ENCODE peak calls at places on chromosomes 7 and 10, in seven cellular contexts. One of them, this sample, is unnamed.

GRCh38 chr7:50852901-50853300 is 70.2 kb upstream of the GRB10 start:
- DNase-seq in GM10248: no peak
- DNase-seq in activated naive CD8-positive, alpha-beta T cell treated with anti-CD3 and anti-CD28 coated beads, Interleukin-2, amount 50 U/mL, for 16 hours: no peak
- DNase-seq in NCI-H1436: no peak
- DNase-seq in DMS153: no peak
- DNase-seq in KBM-7: no peak
- DNase-seq in activated CD4-positive, alpha-beta T cell treated with anti-CD3 and anti-CD28 coated beads, Interleukin-2, amount 10 ng/mL, durations not matched to agents 7 days and 5 days: no peak
- DNase-seq in this sample: no peak

GRCh38 chr7:50335795-50336754 is 31.6 kb downstream of the IKZF1 start:
- DNase-seq in GM10248: no peak
- DNase-seq in activated naive CD8-positive, alpha-beta T cell treated with anti-CD3 and anti-CD28 coated beads, Interleukin-2, amount 50 U/mL, for 16 hours: peak; percentile 63
- DNase-seq in NCI-H1436: no peak
- DNase-seq in DMS153: peak; percentile 9
- DNase-seq in KBM-7: peak; percentile 53
- DNase-seq in activated CD4-positive, alpha-beta T cell treated with anti-CD3 and anti-CD28 coated beads, Interleukin-2, amount 10 ng/mL, durations not matched to agents 7 days and 5 days: peak; percentile 81
- DNase-seq in this sample: peak; percentile 67

GRCh38 chr7:70693300-70693689 is 438.6 kb upstream of the GALNT17 start:
- DNase-seq in GM10248: no peak
- DNase-seq in activated naive CD8-positive, alpha-beta T cell treated with anti-CD3 and anti-CD28 coated beads, Interleukin-2, amount 50 U/mL, for 16 hours: no peak
- DNase-seq in NCI-H1436: no peak
- DNase-seq in DMS153: no peak
- DNase-seq in KBM-7: no peak
- DNase-seq in activated CD4-positive, alpha-beta T cell treated with anti-CD3 and anti-CD28 coated beads, Interleukin-2, amount 10 ng/mL, durations not matched to agents 7 days and 5 days: no peak
- DNase-seq in this sample: peak; percentile 41

GRCh38 chr10:121437596-121437995 is 160.6 kb downstream of the FGFR2 start:
- DNase-seq in GM10248: no peak
- DNase-seq in activated naive CD8-positive, alpha-beta T cell treated with anti-CD3 and anti-CD28 coated beads, Interleukin-2, amount 50 U/mL, for 16 hours: no peak
- DNase-seq in NCI-H1436: no peak
- DNase-seq in DMS153: no peak
- DNase-seq in KBM-7: no peak
- DNase-seq in activated CD4-positive, alpha-beta T cell treated with anti-CD3 and anti-CD28 coated beads, Interleukin-2, amount 10 ng/mL, durations not matched to agents 7 days and 5 days: no peak
- DNase-seq in this sample: no peak

GRCh38 chr10:97596101-97597055 is 6.9 kb downstream of the C10orf62 start:
- DNase-seq in GM10248: no peak
- DNase-seq in activated naive CD8-positive, alpha-beta T cell treated with anti-CD3 and anti-CD28 coated beads, Interleukin-2, amount 50 U/mL, for 16 hours: no peak
- DNase-seq in NCI-H1436: no peak
- DNase-seq in DMS153: no peak
- DNase-seq in KBM-7: no peak
- DNase-seq in activated CD4-positive, alpha-beta T cell treated with anti-CD3 and anti-CD28 coated beads, Interleukin-2, amount 10 ng/mL, durations not matched to agents 7 days and 5 days: no peak
- DNase-seq in this sample: peak; percentile 74

GRCh38 chr10:11687779-11688447 is 54.3 kb upstream of the ECHDC3 start:
- DNase-seq in GM10248: no peak
- DNase-seq in activated naive CD8-positive, alpha-beta T cell treated with anti-CD3 and anti-CD28 coated beads, Interleukin-2, amount 50 U/mL, for 16 hours: no peak
- DNase-seq in NCI-H1436: no peak
- DNase-seq in DMS153: no peak
- DNase-seq in KBM-7: no peak
- DNase-seq in activated CD4-positive, alpha-beta T cell treated with anti-CD3 and anti-CD28 coated beads, Interleukin-2, amount 10 ng/mL, durations not matched to agents 7 days and 5 days: no peak
- DNase-seq in this sample: no peak

GRCh38 chr10:24150853-24151252 is 58.1 kb upstream of the KIAA1217 start:
- DNase-seq in GM10248: no peak
- DNase-seq in activated naive CD8-positive, alpha-beta T cell treated with anti-CD3 and anti-CD28 coated beads, Interleukin-2, amount 50 U/mL, for 16 hours: no peak
- DNase-seq in NCI-H1436: no peak
- DNase-seq in DMS153: no peak
- DNase-seq in KBM-7: no peak
- DNase-seq in activated CD4-positive, alpha-beta T cell treated with anti-CD3 and anti-CD28 coated beads, Interleukin-2, amount 10 ng/mL, durations not matched to agents 7 days and 5 days: no peak
- DNase-seq in this sample: no peak

GRCh38 chr7:100356416-100357068 is 1.4 kb upstream of the PILRB start:
- DNase-seq in GM10248: no peak
- DNase-seq in activated naive CD8-positive, alpha-beta T cell treated with anti-CD3 and anti-CD28 coated beads, Interleukin-2, amount 50 U/mL, for 16 hours: no peak
- DNase-seq in NCI-H1436: no peak
- DNase-seq in DMS153: no peak
- DNase-seq in KBM-7: no peak
- DNase-seq in activated CD4-positive, alpha-beta T cell treated with anti-CD3 and anti-CD28 coated beads, Interleukin-2, amount 10 ng/mL, durations not matched to agents 7 days and 5 days: no peak
- DNase-seq in this sample: no peak

GRCh38 chr7:92641921-92642511 is 51.8 kb upstream of the FAM133B start:
- DNase-seq in GM10248: no peak
- DNase-seq in activated naive CD8-positive, alpha-beta T cell treated with anti-CD3 and anti-CD28 coated beads, Interleukin-2, amount 50 U/mL, for 16 hours: no peak
- DNase-seq in NCI-H1436: no peak
- DNase-seq in DMS153: no peak
- DNase-seq in KBM-7: peak; percentile 19
- DNase-seq in activated CD4-positive, alpha-beta T cell treated with anti-CD3 and anti-CD28 coated beads, Interleukin-2, amount 10 ng/mL, durations not matched to agents 7 days and 5 days: peak; percentile 47
- DNase-seq in this sample: peak; percentile 88

GRCh38 chr10:92810934-92811532 is 37.3 kb upstream of the EXOC6 start:
- DNase-seq in GM10248: peak; percentile 23
- DNase-seq in activated naive CD8-positive, alpha-beta T cell treated with anti-CD3 and anti-CD28 coated beads, Interleukin-2, amount 50 U/mL, for 16 hours: no peak
- DNase-seq in NCI-H1436: no peak
- DNase-seq in DMS153: no peak
- DNase-seq in KBM-7: no peak
- DNase-seq in activated CD4-positive, alpha-beta T cell treated with anti-CD3 and anti-CD28 coated beads, Interleukin-2, amount 10 ng/mL, durations not matched to agents 7 days and 5 days: no peak
- DNase-seq in this sample: no peak

This sample was measured in Daoy.